ENCODE peak calls at places on chromosomes 7 and 10, in six cellular contexts. L, S, O, M, U and A are unnamed samples.

GRCh38 chr10:112327678-112328077 is 44.5 kb downstream of the TECTB start:
- DNase-seq in L (no peak), S (no peak), O (no peak), M (no peak), U (no peak), A (no peak)

GRCh38 chr7:15508258-15508657 is 53.6 kb downstream of the AGMO start:
- DNase-seq in L (no peak), S (no peak), O (no peak), M (no peak), U (no peak), A (no peak)

GRCh38 chr10:88120075-88120474 is 256.6 kb downstream of the PTEN start:
- DNase-seq in L (no peak), S (no peak), O (no peak), M (no peak), U (no peak), A (no peak)

GRCh38 chr10:127039435-127039834 is 134.2 kb downstream of the DOCK1 start:
- DNase-seq in L (no peak), S (no peak), O (no peak), M (no peak), U (no peak), A (no peak)

GRCh38 chr7:46315891-46316290 is 394.8 kb upstream of the IGFBP3 start:
- DNase-seq in L (no peak), S (no peak), O (no peak), M (no peak), U (no peak), A (no peak)

GRCh38 chr7:94008537-94008936 is 4.4 kb upstream of the BET1 start:
- DNase-seq in L (no peak), S (no peak), O (no peak), M (no peak), U (no peak), A (no peak)

GRCh38 chr7:100879685-100880261 is 4.9 kb downstream of the SRRT start:
- DNase-seq in L (no peak), S (no peak), O (no peak), M (no peak), U (no peak), A (no peak)

GRCh38 chr7:151085691-151086620 is at the start of gene AGAP3:
- DNase-seq in L (peak), S (peak), O (peak), M (peak), U (peak), A (peak)

GRCh38 chr7:96952974-96953391 is 52.4 kb upstream of the DLX6 start:
- DNase-seq in L (no peak), S (no peak), O (no peak), M (no peak), U (no peak), A (no peak)

GRCh38 chr10:72344932-72345331 is 9.8 kb downstream of the DNAJB12 start:
- DNase-seq in L (no peak), S (no peak), O (no peak), M (no peak), U (no peak), A (no peak)

GRCh38 chr10:43584051-43584450 is 9.6 kb upstream of the ZNF239 start:
- DNase-seq in L (no peak), S (no peak), O (no peak), M (no peak), U (no peak), A (no peak)

GRCh38 chr7:131076032-131076431 is 251.6 kb upstream of the MKLN1 start:
- DNase-seq in L (no peak), S (no peak), O (no peak), M (no peak), U (no peak), A (no peak)

GRCh38 chr10:316390-316789 is 181.1 kb downstream of the ZMYND11 start:
- DNase-seq in L (no peak), S (no peak), O (no peak), M (no peak), U (no peak), A (no peak)

GRCh38 chr10:129491123-129491734 is 24.2 kb downstream of the MGMT start:
- DNase-seq in L (no peak), S (no peak), O (no peak), M (no peak), U (no peak), A (no peak)

GRCh38 chr10:123203393-123204126 is 49.4 kb downstream of the BUB3 start:
- DNase-seq in L (no peak), S (no peak), O (no peak), M (no peak), U (no peak), A (no peak)

GRCh38 chr10:123202526-123202925 is 48.3 kb downstream of the BUB3 start:
- DNase-seq in L (no peak), S (no peak), O (no peak), M (no peak), U (no peak), A (no peak)

GRCh38 chr10:120517196-120517595 is 60.2 kb downstream of the PLPP4 start:
- DNase-seq in L (no peak), S (no peak), O (no peak), M (no peak), U (no peak), A (no peak)

GRCh38 chr7:44073664-44074348 is 8.4 kb upstream of the PGAM2 start:
- DNase-seq in L (peak), S (no peak), O (peak), M (peak), U (no peak), A (no peak)

GRCh38 chr7:76108540-76109233 is 60.8 kb downstream of the MDH2 start:
- DNase-seq in L (peak), S (no peak), O (peak), M (no peak), U (no peak), A (no peak)

GRCh38 chr10:83214178-83214577 is 925.1 kb upstream of the GHITM start:
- DNase-seq in L (no peak), S (peak), O (no peak), M (peak), U (no peak), A (no peak)

GRCh38 chr10:130141878-130142277 is 5.7 kb downstream of the GLRX3 start:
- DNase-seq in L (no peak), S (no peak), O (no peak), M (no peak), U (no peak), A (no peak)

GRCh38 chr10:119222531-119222930 is 15.2 kb downstream of the GRK5 start:
- DNase-seq in L (no peak), S (no peak), O (no peak), M (no peak), U (no peak), A (no peak)